ENCODE peak calls at places on chromosomes 16 and 17, in four cellular contexts. N is GM12878, U is HL-60, L is K562. E is an unnamed sample.

GRCh38 chr16:27408602-27409031 is 6.6 kb downstream of the IL21R start:
- DNase-seq in U (no peak), N (peak), L (no peak), E (no peak)

GRCh38 chr16:31216552-31217530 is at the start of gene PYDC1:
- DNase-seq in U (no peak), L (peak), N (no peak), E (no peak)

GRCh38 chr16:67783353-67783725 is 23.0 kb downstream of the RANBP10 start:
- DNase-seq in U (no peak), N (no peak), L (no peak), E (no peak)

GRCh38 chr16:5820472-5820871 is 722.9 kb upstream of the EEF2KMT start:
- DNase-seq in N (no peak), L (no peak), U (no peak), E (no peak)

GRCh38 chr17:29617481-29618271 is 5.0 kb downstream of the CORO6 start:
- DNase-seq in U (peak), L (peak), N (peak), E (peak)

GRCh38 chr16:82396509-82396908 is 226.5 kb upstream of the MPHOSPH6 start:
- DNase-seq in L (no peak), U (no peak), N (no peak), E (no peak)

GRCh38 chr17:11221721-11222120 is 19.3 kb upstream of the SHISA6 start:
- DNase-seq in U (no peak), N (no peak), L (no peak), E (no peak)

GRCh38 chr16:22402191-22402590 is 27.8 kb upstream of the CDR2 start:
- DNase-seq in N (no peak), L (no peak), U (no peak), E (no peak)

GRCh38 chr17:60695960-60696359 is 18.3 kb downstream of the BCAS3 start:
- DNase-seq in L (no peak), N (no peak), U (no peak), E (no peak)

GRCh38 chr16:31367875-31368274 is 12.9 kb downstream of the ITGAX start:
- DNase-seq in L (no peak), N (no peak), U (peak), E (no peak)

GRCh38 chr16:87384162-87384999 is 805 bp upstream of the FBXO31 start:
- DNase-seq in L (peak), U (no peak), N (no peak), E (no peak)

DNA sequence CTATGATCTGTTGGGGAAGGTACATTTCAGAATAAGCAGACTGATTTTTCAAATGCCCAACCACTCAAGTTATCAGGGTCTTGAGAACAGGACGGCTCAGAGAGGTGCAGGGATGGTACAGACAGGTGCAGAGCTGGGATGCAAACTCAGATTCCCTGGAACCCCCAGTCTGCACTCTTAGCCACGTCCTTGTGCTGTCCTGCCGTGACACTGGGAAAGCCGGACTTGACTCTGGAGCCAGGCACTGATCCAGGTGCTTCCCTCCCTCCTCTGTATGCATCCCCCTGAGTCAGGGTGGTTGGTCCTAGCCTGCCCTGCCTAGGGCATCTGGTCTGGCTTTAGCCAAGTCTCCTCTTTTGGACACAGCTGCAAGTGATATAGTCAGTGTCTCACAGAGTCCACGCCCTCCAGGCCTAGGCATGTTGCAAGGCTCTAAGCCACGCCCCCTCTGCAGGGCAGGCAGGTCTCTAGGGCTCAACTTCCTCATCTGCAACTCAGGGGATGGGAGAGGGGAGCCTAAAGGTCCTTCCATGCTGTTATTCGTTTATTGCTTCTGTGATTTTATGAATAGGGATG is 97.4 kb downstream of the SDK2 start:
- DNase-seq in N (no peak), U (peak), L (peak), E (peak)
- TF ChIP-seq SPI1 in N (no peak), U (peak), L (no peak), E (no peak)

GRCh38 chr16:66325977-66326376 is 40.5 kb upstream of the CDH5 start:
- DNase-seq in N (no peak), L (no peak), U (no peak), E (no peak)
- TF ChIP-seq SPI1 in N (no peak), L (no peak), U (no peak), E (no peak)

GRCh38 chr17:21061971-21062526 is 19.2 kb upstream of the USP22 start:
- DNase-seq in L (no peak), U (no peak), N (peak), E (peak)
- TF ChIP-seq SPI1 in L (no peak), U (no peak), N (no peak), E (no peak)

DNA sequence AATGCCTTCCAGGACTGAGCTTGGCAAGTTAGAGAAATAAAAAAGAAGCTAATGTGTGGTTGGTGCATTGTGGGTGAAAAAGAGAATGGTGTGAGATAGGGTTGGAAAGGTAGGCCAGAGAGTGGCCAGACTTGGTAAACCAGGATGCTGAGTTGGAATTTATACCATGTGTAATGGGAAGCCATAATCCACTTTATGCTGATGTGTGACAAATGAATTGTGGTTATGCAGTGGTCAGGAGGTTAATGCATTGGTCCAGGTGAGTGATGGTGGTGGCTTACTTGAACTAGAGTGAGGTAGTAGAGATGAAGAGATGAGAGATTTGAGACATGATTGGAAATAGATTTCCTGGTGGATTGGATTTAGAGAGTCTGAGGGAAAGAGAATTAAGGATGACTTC is 1.0 kb downstream of the PFAS start:
- DNase-seq in U (no peak), N (no peak), L (no peak), E (no peak)
- TF ChIP-seq SPI1 in U (no peak), N (no peak), L (no peak), E (no peak)

GRCh38 chr16:85173981-85174751 is 61.9 kb upstream of the CIBAR2 start:
- DNase-seq in L (no peak), N (no peak), U (no peak), E (no peak)

GRCh38 chr16:85171809-85172464 is 59.7 kb upstream of the CIBAR2 start:
- DNase-seq in U (no peak), N (no peak), L (peak), E (no peak)

GRCh38 chr16:85172465-85173071 is 60.3 kb upstream of the CIBAR2 start:
- DNase-seq in N (no peak), U (peak), L (peak), E (no peak)

GRCh38 chr16:85174871-85175723 is 62.8 kb upstream of the CIBAR2 start:
- DNase-seq in U (no peak), N (no peak), L (no peak), E (no peak)

DNA sequence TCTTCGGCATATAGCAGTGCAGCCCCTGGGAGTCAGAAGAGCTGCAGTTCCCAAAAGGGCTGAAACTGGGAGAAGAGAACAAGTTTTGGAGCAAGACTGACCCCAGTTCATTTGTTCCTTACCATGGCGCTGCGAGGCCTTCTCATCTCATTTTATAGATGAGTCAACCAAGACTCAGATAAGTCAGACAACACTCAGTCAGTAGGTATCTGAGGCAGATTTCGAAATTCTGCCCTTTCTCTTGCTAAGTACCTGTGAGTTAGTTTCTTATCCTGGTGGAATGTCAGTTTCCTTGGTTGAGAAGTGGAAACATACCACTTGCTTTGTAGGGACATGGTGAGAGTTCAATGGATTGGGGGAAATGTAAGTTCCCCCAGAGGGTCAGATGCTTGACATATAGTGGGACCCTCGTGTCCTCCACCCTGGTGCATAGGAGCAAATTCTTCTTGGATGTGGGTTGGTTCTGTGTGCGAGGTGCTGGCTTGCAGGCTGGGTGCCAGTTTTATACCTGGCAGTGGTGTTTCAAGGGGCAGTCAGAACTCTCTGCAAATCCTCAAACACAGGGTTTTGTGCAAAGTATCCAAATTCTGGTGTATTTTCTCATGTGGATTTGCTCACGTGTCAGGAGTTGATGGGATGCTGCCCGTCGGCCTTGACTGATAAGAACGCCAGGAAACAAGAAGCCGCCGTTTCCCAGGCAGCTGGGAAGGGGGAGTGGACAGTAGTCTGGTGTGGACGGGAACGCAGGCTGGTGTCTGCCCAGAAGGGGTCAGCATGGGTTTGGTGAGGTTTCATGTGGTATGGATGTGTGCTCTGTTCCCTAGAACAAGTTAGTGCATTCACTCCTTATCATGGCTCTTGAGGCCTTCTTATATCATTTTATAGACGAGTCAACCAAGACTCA is 61.1 kb upstream of the CIBAR2 start:
- DNase-seq in U (no peak), N (no peak), L (peak), E (no peak)
- TF ChIP-seq SPI1 in U (no peak), N (no peak), L (no peak), E (no peak)

E was measured in GM12891.